ENCODE peak calls at places on chromosomes 4 and X, in eight cellular contexts. P, V, L, W, S, X, E and J are unnamed samples.

GRCh38 chrX:155313766-155314165 is 20.6 kb downstream of the CLIC2 start:
- DNase-seq in X (peak), E (no peak), V (no peak), W (no peak), L (no peak), S (no peak), P (no peak), J (no peak)

GRCh38 chr4:87230806-87231205 is 10.4 kb upstream of the KLHL8 start:
- DNase-seq in E (no peak), X (no peak), V (no peak), S (no peak), P (no peak), L (no peak), W (no peak), J (no peak)

GRCh38 chr4:7041851-7042696 is 1.1 kb upstream of the TADA2B start:
- DNase-seq in X (peak), P (no peak), S (peak), E (no peak), W (peak), L (no peak), V (peak), J (peak)

GRCh38 chrX:152202886-152203285 is 64.5 kb upstream of the MAGEA10 start:
- DNase-seq in S (no peak), P (no peak), E (no peak), W (no peak), X (no peak), V (no peak), L (no peak), J (no peak)

GRCh38 chrX:42740456-42740855 is 37.5 kb downstream of the PPP1R2C start:
- DNase-seq in E (no peak), L (no peak), X (no peak), S (no peak), P (no peak), V (no peak), W (no peak), J (no peak)

GRCh38 chr4:139416073-139416673 is 37.7 kb upstream of the RAB33B start:
- DNase-seq in X (no peak), V (no peak), E (peak), P (no peak), W (no peak), S (peak), L (no peak), J (peak)

GRCh38 chr4:3481113-3481531 is 18.0 kb downstream of the DOK7 start:
- DNase-seq in S (no peak), L (peak), W (no peak), E (no peak), V (no peak), X (no peak), P (no peak), J (no peak)

GRCh38 chr4:101695176-101695575 is 95.4 kb upstream of the BANK1 start:
- DNase-seq in S (no peak), V (no peak), X (no peak), P (no peak), L (no peak), E (no peak), W (no peak), J (no peak)

GRCh38 chr4:167359711-167360110 is 125.4 kb upstream of the SPOCK3 start:
- DNase-seq in E (no peak), L (no peak), S (no peak), V (no peak), W (no peak), P (no peak), X (no peak), J (no peak)

GRCh38 chrX:151085207-151085606 is 91.2 kb upstream of the GPR50 start:
- DNase-seq in P (no peak), E (no peak), S (no peak), W (no peak), L (no peak), X (no peak), V (no peak), J (no peak)

GRCh38 chr4:83010522-83011318 is at the start of gene LIN54:
- DNase-seq in L (peak), X (peak), W (peak), V (peak), S (peak), P (peak), E (peak), J (peak)

GRCh38 chrX:152072236-152072635 is 66.1 kb downstream of the MAGEA10 start:
- DNase-seq in E (peak), L (no peak), S (no peak), X (no peak), V (no peak), P (no peak), W (no peak), J (peak)

GRCh38 chr4:183094393-183095198 is 4.5 kb upstream of the WWC2 start:
- DNase-seq in W (no peak), E (no peak), X (no peak), S (no peak), V (no peak), L (no peak), P (no peak), J (no peak)

GRCh38 chr4:7857238-7857701 is 82.4 kb downstream of the AFAP1 start:
- DNase-seq in V (peak), S (no peak), X (no peak), W (no peak), P (no peak), L (no peak), E (no peak), J (no peak)

GRCh38 chrX:19673334-19674040 is 158.2 kb upstream of the MAP3K15 start:
- DNase-seq in P (no peak), V (peak), S (no peak), X (no peak), W (peak), E (peak), L (no peak), J (peak)

GRCh38 chrX:1453390-1453783 is 678 bp upstream of the ASMTL start:
- DNase-seq in L (no peak), S (no peak), X (no peak), W (no peak), V (no peak), E (no peak), P (no peak), J (no peak)

GRCh38 chr4:108560624-108561023 is 59.8 kb upstream of the RPL34 start:
- DNase-seq in X (no peak), E (no peak), L (no peak), V (peak), W (no peak), P (no peak), S (no peak), J (no peak)

GRCh38 chrX:120457766-120458180 is 11.3 kb downstream of the LAMP2 start:
- DNase-seq in X (no peak), S (no peak), V (no peak), W (no peak), P (no peak), E (peak), L (no peak), J (peak)

GRCh38 chr4:13355036-13355910 is 128.9 kb downstream of the RAB28 start:
- DNase-seq in S (no peak), X (no peak), E (no peak), V (no peak), P (no peak), W (no peak), L (no peak), J (no peak)

GRCh38 chrX:43693602-43694406 is 37.7 kb downstream of the MAOA start:
- DNase-seq in P (no peak), S (no peak), E (no peak), V (no peak), W (peak), X (peak), L (peak), J (no peak)

GRCh38 chr4:152283806-152284470 is 252.0 kb downstream of the FBXW7 start:
- DNase-seq in E (no peak), V (no peak), X (no peak), S (no peak), L (no peak), P (no peak), W (no peak), J (no peak)

GRCh38 chr4:97104006-97104405 is 1039.3 kb downstream of the STPG2 start:
- DNase-seq in W (no peak), S (no peak), E (no peak), P (no peak), L (no peak), V (no peak), X (no peak), J (no peak)

GRCh38 chrX:41178201-41178600 is 93.0 kb downstream of the USP9X start:
- DNase-seq in V (no peak), E (no peak), S (no peak), X (no peak), L (no peak), W (no peak), P (no peak), J (no peak)

GRCh38 chr4:108900018-108900417 is 137.2 kb upstream of the ETNPPL start:
- DNase-seq in S (no peak), X (no peak), W (no peak), P (no peak), E (no peak), V (no peak), L (no peak), J (no peak)

GRCh38 chr4:100164808-100165760 is 25.2 kb downstream of the DDIT4L start:
- DNase-seq in S (no peak), X (no peak), P (no peak), W (no peak), L (no peak), V (no peak), E (no peak), J (no peak)

GRCh38 chrX:66016905-66017658 is 22.8 kb downstream of the VSIG4 start:
- DNase-seq in L (no peak), W (no peak), X (no peak), S (no peak), V (no peak), P (no peak), E (no peak), J (no peak)

GRCh38 chrX:20218809-20219505 is 47.8 kb downstream of the RPS6KA3 start:
- DNase-seq in X (no peak), P (no peak), E (no peak), S (no peak), L (no peak), V (peak), W (no peak), J (no peak)

GRCh38 chr4:173584506-173584905 is 54.5 kb upstream of the HAND2 start:
- DNase-seq in E (no peak), V (no peak), L (no peak), X (no peak), P (no peak), S (no peak), W (no peak), J (no peak)

GRCh38 chrX:153551135-153551534 is 33.7 kb downstream of the ATP2B3 start:
- DNase-seq in S (no peak), E (no peak), X (no peak), P (no peak), L (no peak), W (no peak), V (no peak), J (no peak)

GRCh38 chr4:118344801-118345200 is 8.0 kb downstream of the PRSS12 start:
- DNase-seq in S (no peak), P (no peak), L (no peak), V (no peak), X (no peak), E (no peak), W (no peak), J (no peak)

GRCh38 chr4:4861592-4862551 is 2.4 kb downstream of the MSX1 start:
- DNase-seq in E (no peak), W (no peak), P (no peak), S (no peak), V (no peak), X (no peak), L (no peak), J (no peak)

GRCh38 chr4:40672528-40673522 is 43.2 kb upstream of the RBM47 start:
- DNase-seq in L (no peak), P (peak), X (no peak), V (peak), S (no peak), E (peak), W (peak), J (peak)

GRCh38 chrX:49291615-49292337 is 11.7 kb upstream of the GAGE10 start:
- DNase-seq in S (peak), W (peak), X (no peak), L (peak), P (peak), E (peak), V (peak), J (peak)

GRCh38 chr4:96395747-96396146 is 555.9 kb downstream of the PDHA2 start:
- DNase-seq in L (no peak), X (no peak), P (no peak), W (no peak), E (no peak), S (no peak), V (no peak), J (no peak)

GRCh38 chr4:1833307-1834046 is 22.5 kb downstream of the LETM1 start:
- DNase-seq in E (no peak), V (no peak), L (no peak), S (no peak), W (no peak), P (no peak), X (no peak), J (no peak)

GRCh38 chr4:177583000-177583399 is 140.8 kb upstream of the AGA start:
- DNase-seq in X (no peak), L (no peak), V (no peak), E (no peak), S (no peak), P (no peak), W (no peak), J (no peak)

GRCh38 chr4:155592568-155593343 is 73.9 kb upstream of the GUCY1A1 start:
- DNase-seq in E (no peak), L (no peak), P (no peak), V (peak), X (no peak), W (no peak), S (no peak), J (no peak)

GRCh38 chr4:142631836-142632235 is 214.3 kb downstream of the INPP4B start:
- DNase-seq in P (no peak), E (no peak), V (no peak), L (no peak), X (no peak), S (no peak), W (no peak), J (no peak)